ENCODE peak calls at places on chromosomes 11 and 22, in five cellular contexts. P, H, A, W and O are unnamed samples.
A peak's percentile ranks its signal among the peaks of the same experiment; 100 is the strongest.

GRCh38 chr11:76453248-76453647 is 8.4 kb downstream of the EMSY start:
- DNase-seq in P (no peak), H (no peak), A (no peak), W (no peak), O (no peak)

GRCh38 chr11:123045101-123045500 is 16.8 kb downstream of the HSPA8 start:
- DNase-seq in P (no peak), H (no peak), A (no peak), W (no peak), O (no peak)

GRCh38 chr11:45162916-45163879 is 16.8 kb downstream of the PRDM11 start:
- DNase-seq in P (no peak), H (no peak), A (no peak), W (no peak), O (no peak)

GRCh38 chr11:116693206-116694016 is 79.4 kb downstream of the BUD13 start:
- DNase-seq in P (no peak), H (no peak), A (no peak), W (peak; percentile 37), O (peak; percentile 10)

GRCh38 chr22:24063361-24063760 is 52.3 kb downstream of the CABIN1 start:
- DNase-seq in P (no peak), H (no peak), A (no peak), W (no peak), O (no peak)

GRCh38 chr11:109423860-109424190 is 1.8 kb downstream of the C11orf87 start:
- DNase-seq in P (no peak), H (no peak), A (no peak), W (no peak), O (peak; percentile 15)

GRCh38 chr11:74639533-74639932 is 47.2 kb downstream of the POLD3 start:
- DNase-seq in P (peak; percentile 49), H (no peak), A (no peak), W (no peak), O (no peak)

GRCh38 chr11:119650251-119650650 is 78.7 kb downstream of the NECTIN1 start:
- DNase-seq in P (no peak), H (no peak), A (no peak), W (no peak), O (no peak)

GRCh38 chr11:1479678-1480118 is 6.9 kb downstream of the MOB2 start:
- DNase-seq in P (no peak), H (no peak), A (no peak), W (no peak), O (no peak)

GRCh38 chr11:37286890-37287289 is 688.9 kb upstream of the RAG2 start:
- DNase-seq in P (no peak), H (no peak), A (no peak), W (no peak), O (no peak)

GRCh38 chr11:104531075-104531474 is 367.1 kb upstream of the PDGFD start:
- DNase-seq in P (no peak), H (peak; percentile 0), A (no peak), W (no peak), O (no peak)

GRCh38 chr11:123690490-123690889 is 36.1 kb upstream of the SCN3B start:
- DNase-seq in P (no peak), H (no peak), A (no peak), W (no peak), O (no peak)

GRCh38 chr11:32071811-32072210 is 19.1 kb upstream of the RCN1 start:
- DNase-seq in P (no peak), H (peak; percentile 11), A (no peak), W (no peak), O (peak; percentile 23)

GRCh38 chr11:64726211-64726641 is 3.2 kb upstream of the NRXN2 start:
- DNase-seq in P (no peak), H (no peak), A (no peak), W (no peak), O (no peak)

GRCh38 chr22:50243704-50244419 is 961 bp downstream of the TUBGCP6 start:
- DNase-seq in P (no peak), H (no peak), A (no peak), W (no peak), O (no peak)

GRCh38 chr11:61613711-61614254 is 32.9 kb upstream of the SYT7 start:
- DNase-seq in P (no peak), H (no peak), A (no peak), W (no peak), O (no peak)

GRCh38 chr11:128422576-128423370 is 164.6 kb downstream of the ETS1 start:
- DNase-seq in P (no peak), H (no peak), A (no peak), W (no peak), O (peak; percentile 84)

DNA sequence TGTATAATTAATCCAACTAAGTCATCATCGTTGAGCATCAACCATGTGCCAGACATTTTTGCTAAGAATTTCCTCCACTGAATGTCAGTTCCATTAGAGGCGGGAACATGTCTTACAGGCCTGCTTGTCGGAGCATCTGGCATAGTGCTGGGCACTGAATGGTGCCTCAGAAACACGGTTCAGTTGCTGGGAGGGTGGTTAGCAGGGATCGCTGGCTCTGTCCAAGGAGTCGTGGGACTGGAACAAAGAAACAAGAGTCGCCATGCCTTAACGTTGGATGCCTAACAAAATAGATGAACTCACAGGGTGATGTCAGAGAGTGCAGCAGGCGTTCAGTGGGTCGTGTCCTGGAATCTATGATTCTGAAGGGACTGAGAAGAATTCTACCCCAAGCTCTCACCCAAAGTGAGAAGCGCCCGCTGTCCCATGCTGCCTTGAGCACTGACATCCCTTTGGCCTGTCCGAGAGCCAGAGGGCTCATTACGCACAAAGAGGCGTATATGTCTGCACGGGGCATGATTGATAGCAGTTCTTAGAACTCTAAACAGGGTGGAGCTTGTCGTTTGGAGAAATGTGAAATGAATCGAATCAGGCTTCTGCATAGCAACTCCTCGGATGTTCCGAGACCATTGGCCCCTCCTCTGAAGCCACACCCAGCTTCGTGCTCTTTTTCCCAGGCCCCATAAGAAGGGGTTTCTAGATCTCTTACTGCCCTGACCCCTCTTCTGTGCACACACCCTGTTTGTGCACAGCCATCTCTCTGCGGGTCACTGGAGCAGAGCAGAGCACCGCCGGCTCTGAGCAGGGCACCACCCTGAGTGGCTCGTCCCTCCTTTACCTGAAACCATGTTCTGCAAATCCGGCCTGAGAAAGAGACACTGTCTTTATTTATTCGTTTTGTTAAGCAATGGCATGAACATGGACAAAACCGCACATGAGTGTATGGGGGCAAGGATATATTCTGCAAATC is 113.1 kb upstream of the B3GAT1 start:
- DNase-seq in P (no peak), H (no peak), A (no peak), W (no peak), O (no peak)
- TF ChIP-seq EP300 in P (no peak), H (no peak), A (no peak), W (no peak), O (no peak)

GRCh38 chr11:46279393-46280099 is 2.1 kb downstream of the CREB3L1 start:
- DNase-seq in P (no peak), H (no peak), A (no peak), W (no peak), O (peak; percentile 55)

GRCh38 chr11:46277313-46277622 is 194 bp upstream of the CREB3L1 start:
- DNase-seq in P (no peak), H (no peak), A (no peak), W (no peak), O (no peak)

GRCh38 chr11:46277623-46278386 is at the start of gene CREB3L1:
- DNase-seq in P (peak; percentile 82), H (no peak), A (no peak), W (peak; percentile 80), O (peak; percentile 79)

GRCh38 chr11:46275964-46276641 is 1.4 kb upstream of the CREB3L1 start:
- DNase-seq in P (no peak), H (peak; percentile 46), A (no peak), W (no peak), O (no peak)

GRCh38 chr11:46278387-46279173 is 1.1 kb downstream of the CREB3L1 start:
- DNase-seq in P (peak; percentile 84), H (no peak), A (no peak), W (peak; percentile 92), O (peak; percentile 77)
- TF ChIP-seq YY1 in P (no peak), H (no peak), A (no peak), W (no peak), O (peak; percentile 54)

GRCh38 chr22:42418811-42419243 is 13.4 kb downstream of the NFAM1 start:
- DNase-seq in P (no peak), H (no peak), A (no peak), W (peak; percentile 43), O (no peak)
- H3K4me2 ChIP-seq in P (no peak overlapping the region), H (no peak overlapping the region), A (peak overlapping the region; percentile 83), W (no peak overlapping the region), O (no peak overlapping the region)

DNA sequence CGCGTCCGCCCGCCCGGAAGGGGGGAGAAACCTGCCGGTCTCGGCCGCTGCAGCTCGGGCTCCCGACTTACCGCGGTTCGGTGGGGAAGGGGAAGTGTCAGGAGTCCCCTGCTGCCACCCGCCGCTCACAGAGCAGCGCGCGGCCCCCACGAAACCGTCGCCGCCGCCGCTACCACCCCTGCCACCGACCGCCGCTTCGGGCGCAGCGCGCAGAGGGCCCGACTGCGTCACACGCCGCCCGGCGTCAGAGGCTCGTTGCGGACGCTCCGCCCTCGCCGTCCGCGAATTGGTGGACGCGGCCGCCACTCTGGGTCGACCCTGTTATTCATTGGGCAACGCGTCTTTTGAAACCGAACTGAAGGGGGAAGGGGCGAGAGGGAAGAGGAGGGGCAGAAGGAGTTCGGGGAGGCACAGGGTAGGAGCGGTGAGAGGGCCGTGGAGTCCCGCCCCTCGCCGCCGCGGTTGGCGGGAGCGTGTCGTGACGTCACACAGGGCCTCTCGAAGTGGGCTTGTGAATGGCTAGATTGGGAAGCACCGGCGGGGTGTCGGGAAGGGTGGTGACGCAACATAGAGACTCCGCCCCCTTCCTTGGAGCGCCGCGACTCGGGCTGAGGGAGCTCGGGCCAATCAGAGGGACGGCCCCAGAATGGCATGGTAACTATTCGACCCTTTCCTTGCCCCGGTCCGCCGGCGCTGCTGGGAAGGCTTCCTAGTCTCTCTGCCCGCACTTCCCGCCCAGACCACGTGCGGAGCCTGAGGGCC is at the start of gene NUP98:
- DNase-seq in P (peak; percentile 97), H (peak; percentile 99), A (peak; percentile 99), W (peak; percentile 99), O (peak; percentile 97)
- TF ChIP-seq EP300 in P (no peak), H (no peak), A (no peak), W (no peak), O (no peak)

DNA sequence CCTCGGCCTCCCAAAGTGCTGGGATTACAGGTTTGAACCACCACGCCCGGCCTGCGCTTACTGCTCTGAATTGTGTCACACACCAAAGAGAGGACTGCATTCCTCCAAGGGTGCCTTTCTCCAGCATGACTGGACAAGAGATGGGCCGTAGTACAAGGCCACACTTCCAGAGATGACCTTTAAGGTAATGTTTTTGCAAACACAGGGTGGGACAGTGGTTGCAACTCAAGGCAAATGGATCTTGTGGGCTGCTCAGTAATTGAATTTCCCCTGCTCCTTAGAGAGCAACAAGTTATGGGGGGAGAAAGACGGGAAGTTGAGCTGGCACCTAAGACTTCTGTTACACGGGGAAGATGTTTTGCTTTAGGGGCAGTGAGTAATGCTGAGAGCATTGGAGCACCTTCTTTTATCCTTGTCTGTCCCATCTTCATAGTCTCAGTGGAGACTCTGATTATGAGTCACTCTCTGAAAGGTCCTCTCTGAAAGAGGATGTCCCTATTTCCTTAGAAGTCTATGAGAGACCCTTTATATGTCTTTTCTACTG is 66.3 kb downstream of the C11orf91 start:
- DNase-seq in P (no peak), H (no peak), A (no peak), W (no peak), O (no peak)
- TF ChIP-seq YY1 in P (no peak), H (no peak), A (no peak), W (no peak), O (no peak)